ENCODE peak calls at places on chromosome 4, in six cellular contexts. One of them, this sample, is unnamed.

GRCh38 chr4:162782096-162782777 is 384.5 kb downstream of the NAF1 start:
- DNase-seq in endothelial cell of umbilical vein: no peak
- DNase-seq in neural progenitor cell: no peak
- DNase-seq in fibroblast of lung: no peak
- DNase-seq in astrocyte: no peak
- DNase-seq in GM23248: no peak
- DNase-seq in this sample: no peak

GRCh38 chr4:59904331-59904730 is 1295.8 kb upstream of the ADGRL3 start:
- DNase-seq in neural progenitor cell: no peak
- DNase-seq in endothelial cell of umbilical vein: no peak
- DNase-seq in fibroblast of lung: no peak
- DNase-seq in astrocyte: no peak
- DNase-seq in GM23248: no peak
- DNase-seq in this sample: no peak

GRCh38 chr4:16199132-16199531 is 27.1 kb downstream of the TAPT1 start:
- DNase-seq in endothelial cell of umbilical vein: peak; percentile 51
- DNase-seq in neural progenitor cell: peak; percentile 15
- DNase-seq in astrocyte: peak; percentile 16
- DNase-seq in fibroblast of lung: peak; percentile 56
- DNase-seq in GM23248: peak; percentile 60
- DNase-seq in this sample: peak; percentile 55

GRCh38 chr4:3399277-3400194 is 42.2 kb upstream of the HGFAC start:
- DNase-seq in astrocyte: peak; percentile 33
- DNase-seq in neural progenitor cell: no peak
- DNase-seq in GM23248: peak; percentile 13
- DNase-seq in fibroblast of lung: peak; percentile 50
- DNase-seq in endothelial cell of umbilical vein: peak; percentile 58
- DNase-seq in this sample: no peak

GRCh38 chr4:74370912-74371311 is 6.0 kb downstream of the EREG start:
- DNase-seq in fibroblast of lung: peak; percentile 82
- DNase-seq in neural progenitor cell: peak; percentile 69
- DNase-seq in GM23248: peak; percentile 75
- DNase-seq in astrocyte: peak; percentile 25
- DNase-seq in endothelial cell of umbilical vein: peak; percentile 60
- DNase-seq in this sample: peak; percentile 68

GRCh38 chr4:26936284-26937065 is 75.8 kb downstream of the STIM2 start:
- DNase-seq in endothelial cell of umbilical vein: no peak
- DNase-seq in GM23248: no peak
- DNase-seq in neural progenitor cell: no peak
- DNase-seq in astrocyte: peak; percentile 49
- DNase-seq in fibroblast of lung: peak; percentile 33
- DNase-seq in this sample: no peak

GRCh38 chr4:40916880-40917279 is 167.1 kb downstream of the NSUN7 start:
- DNase-seq in neural progenitor cell: peak; percentile 44
- DNase-seq in astrocyte: no peak
- DNase-seq in fibroblast of lung: no peak
- DNase-seq in GM23248: peak; percentile 57
- DNase-seq in endothelial cell of umbilical vein: peak; percentile 42
- DNase-seq in this sample: peak; percentile 34

GRCh38 chr4:140697709-140698560 is 58.2 kb downstream of the TBC1D9 start:
- DNase-seq in astrocyte: no peak
- DNase-seq in fibroblast of lung: no peak
- DNase-seq in endothelial cell of umbilical vein: no peak
- DNase-seq in GM23248: no peak
- DNase-seq in neural progenitor cell: no peak
- DNase-seq in this sample: no peak

GRCh38 chr4:84920591-84920990 is 45.9 kb downstream of the WDFY3 start:
- DNase-seq in neural progenitor cell: no peak
- DNase-seq in fibroblast of lung: peak; percentile 88
- DNase-seq in endothelial cell of umbilical vein: peak; percentile 65
- DNase-seq in astrocyte: peak; percentile 62
- DNase-seq in GM23248: peak; percentile 86
- DNase-seq in this sample: peak; percentile 80

GRCh38 chr4:170047774-170048354 is 21.7 kb upstream of the MFAP3L start:
- DNase-seq in astrocyte: peak; percentile 26
- DNase-seq in GM23248: peak; percentile 71
- DNase-seq in neural progenitor cell: peak; percentile 77
- DNase-seq in fibroblast of lung: peak; percentile 83
- DNase-seq in endothelial cell of umbilical vein: peak; percentile 65
- DNase-seq in this sample: peak; percentile 75

GRCh38 chr4:80065601-80066000 is 7.4 kb downstream of the ANTXR2 start:
- DNase-seq in fibroblast of lung: no peak
- DNase-seq in astrocyte: no peak
- DNase-seq in neural progenitor cell: no peak
- DNase-seq in GM23248: no peak
- DNase-seq in endothelial cell of umbilical vein: no peak
- DNase-seq in this sample: no peak

GRCh38 chr4:113566015-113566795 is 195.3 kb downstream of the CAMK2D start:
- DNase-seq in astrocyte: no peak
- DNase-seq in fibroblast of lung: no peak
- DNase-seq in neural progenitor cell: no peak
- DNase-seq in GM23248: no peak
- DNase-seq in endothelial cell of umbilical vein: no peak
- DNase-seq in this sample: no peak

GRCh38 chr4:171714791-171715454 is 98.3 kb upstream of the GALNTL6 start:
- DNase-seq in fibroblast of lung: no peak
- DNase-seq in neural progenitor cell: no peak
- DNase-seq in GM23248: no peak
- DNase-seq in endothelial cell of umbilical vein: no peak
- DNase-seq in astrocyte: no peak
- DNase-seq in this sample: no peak

GRCh38 chr4:184388106-184388505 is 86.2 kb downstream of the IRF2 start:
- DNase-seq in astrocyte: no peak
- DNase-seq in neural progenitor cell: no peak
- DNase-seq in GM23248: no peak
- DNase-seq in endothelial cell of umbilical vein: no peak
- DNase-seq in fibroblast of lung: no peak
- DNase-seq in this sample: no peak

DNA sequence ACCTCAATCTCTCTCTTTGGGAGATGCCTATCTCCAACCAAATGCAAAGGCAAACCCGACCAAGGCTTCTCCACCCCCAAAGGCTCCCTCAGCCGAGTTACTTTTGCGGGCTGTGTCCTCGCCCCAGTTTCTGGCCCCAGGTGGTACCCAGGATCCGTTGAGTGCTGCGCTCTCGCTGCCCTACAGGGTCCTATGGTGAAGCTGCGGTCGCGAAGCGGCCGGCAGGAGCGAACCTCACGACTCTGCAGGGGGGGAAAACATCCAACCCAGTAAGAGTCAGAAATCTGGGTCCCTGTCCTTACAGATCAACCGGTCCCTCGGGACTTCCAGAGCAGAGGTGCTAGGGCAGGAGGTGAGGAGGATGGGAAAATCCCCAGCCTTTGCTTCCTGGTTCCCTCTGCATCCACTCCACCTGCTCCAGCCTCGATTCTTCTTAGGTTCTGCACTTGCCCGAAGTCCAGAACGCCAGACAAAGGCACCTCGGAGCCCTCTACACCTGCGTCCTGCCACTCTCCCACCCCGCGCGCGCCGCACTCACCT is 463 bp downstream of the HS3ST1 start:
- DNase-seq in neural progenitor cell: peak; percentile 37
- DNase-seq in GM23248: no peak
- DNase-seq in astrocyte: no peak
- DNase-seq in endothelial cell of umbilical vein: no peak
- DNase-seq in fibroblast of lung: peak; percentile 1
- DNase-seq in this sample: no peak
- TF ChIP-seq EZH2 in neural progenitor cell: peak; percentile 83
- TF ChIP-seq EZH2 in GM23248: no peak
- TF ChIP-seq EZH2 in astrocyte: no peak
- TF ChIP-seq EZH2 in endothelial cell of umbilical vein: no peak
- TF ChIP-seq EZH2 in fibroblast of lung: peak; percentile 55
- TF ChIP-seq EZH2 in this sample: no peak

DNA sequence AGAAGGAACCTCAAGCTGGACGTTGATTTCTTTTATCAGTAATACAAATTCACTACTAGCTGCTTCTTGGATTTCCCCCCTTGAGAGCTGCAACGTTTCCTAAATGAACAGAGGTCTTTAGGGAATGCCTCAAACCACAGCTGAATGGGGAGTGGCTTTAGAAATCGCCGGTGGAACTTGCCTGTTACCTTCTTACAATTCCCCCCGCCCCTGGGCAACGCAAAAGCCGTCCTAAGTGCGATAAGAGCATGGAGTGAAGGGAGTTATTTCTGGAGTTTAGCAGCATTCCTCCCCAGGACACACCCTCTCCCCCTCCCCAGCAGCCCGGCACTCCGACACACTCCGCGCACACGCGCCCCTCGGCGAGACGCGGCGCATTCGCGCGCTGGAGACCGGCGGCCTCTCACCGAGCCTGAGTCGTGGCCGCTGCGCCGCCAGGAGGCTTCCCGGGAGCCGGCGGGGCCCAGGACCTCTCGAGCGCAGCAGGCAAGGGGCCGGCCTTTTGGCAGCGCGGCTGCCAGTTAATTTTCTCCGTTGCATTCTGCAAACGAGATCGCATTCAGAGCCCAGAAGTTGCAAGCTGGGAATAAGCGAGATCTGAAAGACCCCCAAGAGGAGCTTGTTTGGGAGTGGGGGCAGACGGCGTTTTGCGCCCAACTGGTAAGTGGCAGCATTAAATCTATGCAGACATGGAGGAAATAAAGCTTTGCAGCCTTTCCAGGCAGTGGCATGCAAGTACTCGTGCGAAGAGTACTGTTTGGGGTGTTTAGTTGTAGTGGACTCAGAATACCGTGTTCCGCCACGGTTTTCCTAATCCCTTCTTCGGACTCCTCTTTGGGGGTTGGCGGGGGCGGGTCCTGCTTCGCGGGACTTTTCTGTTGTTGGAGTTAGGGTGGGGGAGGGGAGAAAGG is 134.6 kb downstream of the PALLD start:
- DNase-seq in GM23248: peak; percentile 79
- DNase-seq in fibroblast of lung: peak; percentile 54
- DNase-seq in neural progenitor cell: peak; percentile 94
- DNase-seq in endothelial cell of umbilical vein: peak; percentile 72
- DNase-seq in astrocyte: peak; percentile 77
- DNase-seq in this sample: peak; percentile 87
- H3K4me1 ChIP-seq in GM23248: peaks cover 43% of the 10 kb centered on the region
- H3K4me1 ChIP-seq in fibroblast of lung: peaks cover 23% of the 10 kb centered on the region
- H3K4me1 ChIP-seq in neural progenitor cell: peaks cover 47% of the 10 kb centered on the region
- H3K4me1 ChIP-seq in endothelial cell of umbilical vein: peaks cover 27% of the 10 kb centered on the region
- H3K4me1 ChIP-seq in astrocyte: peaks cover 41% of the 10 kb centered on the region
- H3K4me1 ChIP-seq in this sample: peaks cover 51% of the 10 kb centered on the region

GRCh38 chr4:133152801-133153526 is 3.9 kb downstream of the PCDH10 start:
- DNase-seq in astrocyte: peak; percentile 39
- DNase-seq in GM23248: peak; percentile 9
- DNase-seq in fibroblast of lung: peak; percentile 14
- DNase-seq in neural progenitor cell: peak; percentile 43
- DNase-seq in endothelial cell of umbilical vein: peak; percentile 68
- DNase-seq in this sample: peak; percentile 51

GRCh38 chr4:133152330-133152791 is 3.3 kb downstream of the PCDH10 start:
- DNase-seq in endothelial cell of umbilical vein: no peak
- DNase-seq in GM23248: peak; percentile 24
- DNase-seq in fibroblast of lung: peak; percentile 21
- DNase-seq in neural progenitor cell: peak; percentile 46
- DNase-seq in astrocyte: peak; percentile 43
- DNase-seq in this sample: no peak

GRCh38 chr4:133150643-133151300 is 1.7 kb downstream of the PCDH10 start:
- DNase-seq in astrocyte: peak; percentile 42
- DNase-seq in endothelial cell of umbilical vein: peak; percentile 58
- DNase-seq in neural progenitor cell: peak; percentile 55
- DNase-seq in GM23248: peak; percentile 4
- DNase-seq in fibroblast of lung: peak; percentile 12
- DNase-seq in this sample: peak; percentile 32

GRCh38 chr4:133151301-133151680 is 2.2 kb downstream of the PCDH10 start:
- DNase-seq in fibroblast of lung: peak; percentile 15
- DNase-seq in neural progenitor cell: peak; percentile 67
- DNase-seq in endothelial cell of umbilical vein: peak; percentile 59
- DNase-seq in GM23248: peak; percentile 1
- DNase-seq in astrocyte: peak; percentile 30
- DNase-seq in this sample: peak; percentile 64

DNA sequence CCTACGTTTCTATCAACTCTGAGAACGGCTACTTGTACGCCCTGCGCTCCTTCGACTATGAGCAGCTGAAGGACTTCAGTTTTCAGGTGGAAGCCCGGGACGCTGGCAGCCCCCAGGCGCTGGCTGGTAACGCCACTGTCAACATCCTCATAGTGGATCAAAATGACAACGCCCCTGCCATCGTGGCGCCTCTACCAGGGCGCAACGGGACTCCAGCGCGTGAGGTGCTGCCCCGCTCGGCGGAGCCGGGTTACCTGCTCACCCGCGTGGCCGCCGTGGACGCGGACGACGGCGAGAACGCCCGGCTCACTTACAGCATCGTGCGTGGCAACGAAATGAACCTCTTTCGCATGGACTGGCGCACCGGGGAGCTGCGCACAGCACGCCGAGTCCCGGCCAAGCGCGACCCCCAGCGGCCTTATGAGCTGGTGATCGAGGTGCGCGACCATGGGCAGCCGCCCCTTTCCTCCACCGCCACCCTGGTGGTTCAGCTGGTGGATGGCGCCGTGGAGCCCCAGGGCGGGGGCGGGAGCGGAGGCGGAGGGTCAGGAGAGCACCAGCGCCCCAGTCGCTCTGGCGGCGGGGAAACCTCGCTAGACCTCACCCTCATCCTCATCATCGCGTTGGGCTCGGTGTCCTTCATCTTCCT is 2.7 kb downstream of the PCDH10 start:
- DNase-seq in endothelial cell of umbilical vein: peak; percentile 73
- DNase-seq in GM23248: no peak
- DNase-seq in fibroblast of lung: peak; percentile 12
- DNase-seq in astrocyte: peak; percentile 48
- DNase-seq in neural progenitor cell: peak; percentile 74
- DNase-seq in this sample: peak; percentile 62
- TF ChIP-seq EZH2 in endothelial cell of umbilical vein: no peak
- TF ChIP-seq EZH2 in GM23248: no peak
- TF ChIP-seq EZH2 in fibroblast of lung: no peak
- TF ChIP-seq EZH2 in astrocyte: no peak
- TF ChIP-seq EZH2 in neural progenitor cell: peak; percentile 40
- TF ChIP-seq EZH2 in this sample: no peak

GRCh38 chr4:138407329-138407728 is 165.2 kb upstream of the SLC7A11 start:
- DNase-seq in neural progenitor cell: no peak
- DNase-seq in astrocyte: no peak
- DNase-seq in fibroblast of lung: no peak
- DNase-seq in endothelial cell of umbilical vein: no peak
- DNase-seq in GM23248: no peak
- DNase-seq in this sample: no peak

GRCh38 chr4:138405439-138405838 is 163.3 kb upstream of the SLC7A11 start:
- DNase-seq in GM23248: peak; percentile 37
- DNase-seq in endothelial cell of umbilical vein: peak; percentile 9
- DNase-seq in astrocyte: peak; percentile 15
- DNase-seq in neural progenitor cell: no peak
- DNase-seq in fibroblast of lung: no peak
- DNase-seq in this sample: no peak

GRCh38 chr4:138406881-138407280 is 164.7 kb upstream of the SLC7A11 start:
- DNase-seq in astrocyte: peak; percentile 10
- DNase-seq in neural progenitor cell: no peak
- DNase-seq in endothelial cell of umbilical vein: no peak
- DNase-seq in fibroblast of lung: peak; percentile 36
- DNase-seq in GM23248: peak; percentile 30
- DNase-seq in this sample: no peak

GRCh38 chr4:138405934-138406567 is 163.9 kb upstream of the SLC7A11 start:
- DNase-seq in GM23248: peak; percentile 83
- DNase-seq in endothelial cell of umbilical vein: no peak
- DNase-seq in fibroblast of lung: peak; percentile 68
- DNase-seq in neural progenitor cell: no peak
- DNase-seq in astrocyte: peak; percentile 51
- DNase-seq in this sample: no peak

DNA sequence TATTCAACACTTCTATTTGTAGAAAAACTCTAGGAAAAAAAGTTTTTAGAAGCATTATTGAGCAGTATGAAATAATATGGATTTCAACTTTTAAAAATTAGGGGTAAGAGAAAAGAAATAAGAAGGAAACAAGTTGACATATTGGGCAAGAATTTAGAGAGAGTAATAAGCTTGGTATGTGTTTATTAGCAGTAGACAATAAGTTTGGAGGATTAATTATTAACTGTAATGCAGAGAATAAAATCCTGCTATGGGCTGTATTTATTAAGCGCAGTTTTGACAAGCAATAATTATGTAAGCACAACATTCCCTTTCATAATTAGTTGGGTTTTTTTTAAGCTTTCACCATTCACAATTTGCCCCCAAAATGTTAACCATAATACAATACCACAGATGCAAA is 162.7 kb upstream of the SLC7A11 start:
- DNase-seq in astrocyte: no peak
- DNase-seq in endothelial cell of umbilical vein: no peak
- DNase-seq in GM23248: no peak
- DNase-seq in fibroblast of lung: no peak
- DNase-seq in neural progenitor cell: no peak
- DNase-seq in this sample: no peak
- H3K4me1 ChIP-seq in astrocyte: no peaks in the 10 kb centered on the region
- H3K4me1 ChIP-seq in endothelial cell of umbilical vein: peaks cover 1% of the 10 kb centered on the region
- H3K4me1 ChIP-seq in GM23248: peaks cover 32% of the 10 kb centered on the region
- H3K4me1 ChIP-seq in fibroblast of lung: no peaks in the 10 kb centered on the region
- H3K4me1 ChIP-seq in neural progenitor cell: no peaks in the 10 kb centered on the region
- H3K4me1 ChIP-seq in this sample: no peaks in the 10 kb centered on the region